ENCODE peak calls at places on chromosomes 6 and 20, in ten cellular contexts. J is sigmoid colon, P is H1, Z is vagina, O is HepG2, E is testis, X is ovary, L is body of pancreas, W is lower leg skin, D is adrenal gland. G is an unnamed sample.

GRCh38 chr6:5457983-5458683 is 196.8 kb downstream of the FARS2 start:
- DNase-seq in J (no peak), Z (no peak), E (no peak), P (no peak), O (no peak), W (peak; percentile 71), D (no peak), X (no peak), L (peak; percentile 95), G (no peak)

GRCh38 chr20:2527762-2528161 is 8.6 kb upstream of the TMC2 start:
- DNase-seq in E (no peak), L (no peak), Z (no peak), O (no peak), W (no peak), X (no peak), J (no peak), D (no peak), P (no peak), G (no peak)

GRCh38 chr6:165511807-165512206 is 151.2 kb downstream of the PDE10A start:
- DNase-seq in Z (no peak), D (no peak), O (no peak), J (no peak), X (no peak), L (no peak), W (no peak), E (no peak), P (no peak), G (no peak)

GRCh38 chr20:47578543-47578942 is 76.9 kb downstream of the NCOA3 start:
- DNase-seq in P (no peak), W (no peak), J (no peak), E (no peak), L (no peak), X (peak; percentile 42), D (peak; percentile 34), Z (no peak), O (no peak), G (no peak)

GRCh38 chr20:32439132-32439829 is 81.2 kb downstream of the ASXL1 start:
- DNase-seq in P (no peak), O (no peak), L (no peak), W (peak; percentile 12), J (peak; percentile 44), Z (no peak), E (peak; percentile 14), X (no peak), D (no peak), G (peak; percentile 44)

GRCh38 chr20:19522080-19522801 is 235.8 kb upstream of the RIN2 start:
- DNase-seq in O (no peak), Z (no peak), W (no peak), P (no peak), E (no peak), D (no peak), L (no peak), J (no peak), X (no peak), G (no peak)

GRCh38 chr20:24584538-24585356 is 115.3 kb downstream of the SYNDIG1 start:
- DNase-seq in L (no peak), D (no peak), O (no peak), X (no peak), W (no peak), J (no peak), E (peak; percentile 51), Z (peak; percentile 83), P (no peak), G (no peak)

GRCh38 chr6:4892785-4893485 is 110.9 kb downstream of the RPP40 start:
- DNase-seq in E (no peak), J (no peak), D (no peak), X (no peak), O (no peak), L (no peak), Z (peak; percentile 80), P (no peak), W (no peak), G (no peak)

GRCh38 chr6:85673198-85674139 is 30.8 kb upstream of the SYNCRIP start:
- DNase-seq in J (no peak), D (no peak), E (no peak), O (no peak), Z (no peak), L (no peak), P (no peak), W (no peak), X (no peak), G (peak; percentile 6)
- TF ChIP-seq POLR2A in J (no peak), D (no peak), E (no peak), O (no peak), Z (no peak), L (no peak), P (peak; percentile 95), W (no peak), X (no peak), G (peak; percentile 26)

DNA sequence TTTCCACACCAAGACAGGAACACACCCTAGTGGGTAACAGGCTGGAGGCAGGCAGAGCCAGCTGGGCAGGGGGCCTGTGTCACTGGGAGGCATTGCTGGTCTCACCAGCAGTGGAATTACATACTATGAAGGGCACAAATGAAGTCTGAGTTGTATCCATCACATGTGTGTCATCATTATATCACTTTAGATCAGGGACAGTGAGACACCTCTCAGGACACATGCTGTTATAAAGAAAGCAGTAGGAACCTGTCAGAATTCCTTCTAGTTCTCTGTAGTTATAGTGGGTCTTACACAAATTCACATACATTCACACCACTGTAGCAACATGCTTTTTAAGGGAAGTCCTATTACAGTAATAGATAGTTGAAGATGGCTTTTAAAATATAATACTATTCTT is 63.5 kb upstream of the FYN start:
- DNase-seq in L (no peak), Z (no peak), E (no peak), X (no peak), D (no peak), J (no peak), P (no peak), O (no peak), W (no peak), G (no peak)
- TF ChIP-seq POLR2A in L (no peak), Z (no peak), E (no peak), X (no peak), D (no peak), J (no peak), P (no peak), O (no peak), W (no peak), G (no peak)

GRCh38 chr6:28141500-28142329 is at the start of gene ZKSCAN8:
- DNase-seq in O (peak; percentile 97), X (peak; percentile 75), Z (peak; percentile 89), W (peak; percentile 63), D (peak; percentile 87), J (peak; percentile 88), P (peak; percentile 75), L (peak; percentile 87), E (peak; percentile 95), G (peak; percentile 87)
- TF ChIP-seq POLR2A in O (peak; percentile 92), X (peak; percentile 36), Z (no peak), W (no peak), D (peak; percentile 43), J (peak; percentile 47), P (peak; percentile 98), L (peak; percentile 75), E (no peak), G (peak; percentile 87)

GRCh38 chr6:32940656-32941411 is at the start of gene HLA-DMB:
- DNase-seq in E (peak; percentile 65), O (peak; percentile 49), W (peak; percentile 81), P (no peak), X (no peak), D (peak; percentile 80), Z (no peak), L (peak; percentile 64), J (no peak), G (peak; percentile 59)
- TF ChIP-seq POLR2A in E (no peak), O (no peak), W (no peak), P (no peak), X (no peak), D (no peak), Z (no peak), L (peak; percentile 72), J (no peak), G (no peak)

GRCh38 chr6:2220154-2220553 is 25.3 kb downstream of the GMDS start:
- DNase-seq in J (no peak), X (no peak), E (no peak), W (no peak), D (no peak), O (no peak), L (no peak), Z (no peak), P (no peak), G (no peak)
- TF ChIP-seq POLR2A in J (no peak), X (no peak), E (no peak), W (no peak), D (no peak), O (no peak), L (no peak), Z (no peak), P (no peak), G (no peak)

GRCh38 chr6:32110632-32111031 is 1.5 kb upstream of the TNXB start:
- DNase-seq in L (no peak), P (no peak), J (peak; percentile 78), O (no peak), X (peak; percentile 52), Z (peak; percentile 90), D (no peak), E (no peak), W (no peak), G (no peak)

GRCh38 chr6:32108094-32108627 is 977 bp downstream of the TNXB start:
- DNase-seq in P (no peak), J (peak; percentile 87), W (peak; percentile 60), Z (no peak), D (no peak), X (peak; percentile 82), L (peak; percentile 49), O (no peak), E (peak; percentile 72), G (peak; percentile 38)

GRCh38 chr6:32109765-32110160 is 625 bp upstream of the TNXB start:
- DNase-seq in Z (no peak), J (no peak), E (no peak), L (no peak), P (no peak), X (no peak), W (no peak), D (no peak), O (no peak), G (no peak)

GRCh38 chr6:32108727-32109113 is 418 bp downstream of the TNXB start:
- DNase-seq in D (no peak), Z (peak; percentile 88), P (no peak), L (no peak), E (no peak), O (no peak), J (no peak), X (no peak), W (no peak), G (no peak)

GRCh38 chr6:32109114-32109764 is at the start of gene TNXB:
- DNase-seq in P (no peak), D (no peak), W (peak; percentile 52), Z (peak; percentile 90), E (no peak), O (no peak), X (peak; percentile 56), L (no peak), J (no peak), G (peak; percentile 28)
- TF ChIP-seq POLR2A in P (no peak), D (no peak), W (no peak), Z (no peak), E (no peak), O (no peak), X (no peak), L (no peak), J (peak; percentile 27), G (peak; percentile 63)

GRCh38 chr20:45892828-45893500 is 1.8 kb downstream of the CTSA start:
- DNase-seq in X (peak; percentile 52), P (no peak), W (no peak), Z (no peak), D (peak; percentile 59), O (no peak), E (no peak), J (no peak), L (no peak), G (no peak)
- TF ChIP-seq POLR2A in X (no peak), P (no peak), W (no peak), Z (no peak), D (no peak), O (no peak), E (no peak), J (no peak), L (no peak), G (no peak)

GRCh38 chr20:36121981-36122930 is 32.3 kb upstream of the EPB41L1 start:
- DNase-seq in J (no peak), X (no peak), W (peak; percentile 57), Z (no peak), D (no peak), E (no peak), L (peak; percentile 95), P (no peak), O (no peak), G (no peak)
- TF ChIP-seq POLR2A in J (no peak), X (no peak), W (no peak), Z (no peak), D (no peak), E (no peak), L (peak; percentile 50), P (no peak), O (no peak), G (no peak)

G was measured in erythroblast.